ENCODE peak calls at places on chromosomes 11 and 22, in five cellular contexts. X is mesothelial cell of epicardium, T is Peyer's patch, D is nephron progenitor cell, G is esophagus squamous epithelium. Q is an unnamed sample.

GRCh38 chr11:110571286-110571685 is 141.0 kb downstream of the ARHGAP20 start:
- DNase-seq in X (no peak), T (no peak), D (no peak), G (no peak), Q (no peak)

GRCh38 chr11:65558785-65559509 is 788 bp upstream of the LTBP3 start:
- DNase-seq in X (no peak), T (no peak), D (no peak), G (no peak), Q (no peak)

GRCh38 chr11:8331767-8332166 is 68.1 kb upstream of the LMO1 start:
- DNase-seq in X (no peak), T (no peak), D (no peak), G (no peak), Q (no peak)

GRCh38 chr11:7910389-7910788 is 20.7 kb downstream of the OR10A6 start:
- DNase-seq in X (no peak), T (no peak), D (no peak), G (no peak), Q (no peak)

GRCh38 chr11:68812526-68812925 is 29.2 kb downstream of the CPT1A start:
- DNase-seq in X (no peak), T (peak), D (no peak), G (no peak), Q (no peak)

GRCh38 chr11:10784229-10785145 is 24.2 kb downstream of the EIF4G2 start:
- DNase-seq in X (no peak), T (no peak), D (no peak), G (no peak), Q (no peak)

GRCh38 chr22:30204742-30205111 is 41.8 kb downstream of the LIF start:
- DNase-seq in X (no peak), T (no peak), D (no peak), G (no peak), Q (no peak)

GRCh38 chr11:91100432-91100831 is 877.6 kb upstream of the CHORDC1 start:
- DNase-seq in X (no peak), T (no peak), D (no peak), G (no peak), Q (no peak)

GRCh38 chr11:132531921-132532320 is 1000.4 kb downstream of the OPCML start:
- DNase-seq in X (no peak), T (no peak), D (no peak), G (no peak), Q (no peak)

GRCh38 chr11:75925785-75926164 is 110.8 kb downstream of the UVRAG start:
- DNase-seq in X (no peak), T (no peak), D (no peak), G (no peak), Q (no peak)

GRCh38 chr11:15829312-15829711 is 527.0 kb downstream of the SOX6 start:
- DNase-seq in X (no peak), T (no peak), D (no peak), G (no peak), Q (peak)

GRCh38 chr11:40140560-40140959 is 1318.9 kb downstream of the LRRC4C start:
- DNase-seq in X (no peak), T (no peak), D (no peak), G (no peak), Q (no peak)

GRCh38 chr11:57179701-57180100 is 2.1 kb upstream of the LRRC55 start:
- DNase-seq in X (no peak), T (no peak), D (no peak), G (no peak), Q (no peak)

GRCh38 chr11:63736864-63737263 is 31.7 kb downstream of the ZFTA start:
- DNase-seq in X (no peak), T (no peak), D (no peak), G (no peak), Q (no peak)

GRCh38 chr22:45881524-45881875 is 95.5 kb downstream of the WNT7B start:
- DNase-seq in X (no peak), T (no peak), D (no peak), G (no peak), Q (no peak)

GRCh38 chr22:41343300-41343699 is 38.4 kb upstream of the TEF start:
- DNase-seq in X (no peak), T (no peak), D (no peak), G (no peak), Q (no peak)

GRCh38 chr22:26979294-26979693 is 321.9 kb downstream of the MIAT start:
- DNase-seq in X (no peak), T (no peak), D (peak), G (no peak), Q (no peak)

GRCh38 chr11:17742019-17742418 is 7.4 kb downstream of the KCNC1 start:
- DNase-seq in X (no peak), T (no peak), D (no peak), G (no peak), Q (no peak)

GRCh38 chr22:20552450-20552894 is 45.1 kb downstream of the MED15 start:
- DNase-seq in X (no peak), T (peak), D (no peak), G (no peak), Q (no peak)

GRCh38 chr11:19595840-19596751 is 116.5 kb upstream of the NAV2 start:
- DNase-seq in X (no peak), T (no peak), D (no peak), G (no peak), Q (no peak)

GRCh38 chr11:118522571-118523072 is 4.7 kb upstream of the TTC36 start:
- DNase-seq in X (no peak), T (no peak), D (peak), G (no peak), Q (no peak)

GRCh38 chr11:85595285-85595884 is 31.8 kb downstream of the DLG2 start:
- DNase-seq in X (no peak), T (no peak), D (no peak), G (no peak), Q (peak)

GRCh38 chr11:7272373-7272772 is 20.7 kb downstream of the SYT9 start:
- DNase-seq in X (no peak), T (no peak), D (no peak), G (no peak), Q (no peak)

GRCh38 chr11:7032692-7033091 is 12.4 kb downstream of the NLRP14 start:
- DNase-seq in X (no peak), T (no peak), D (no peak), G (no peak), Q (no peak)

GRCh38 chr22:36985490-36985889 is 33.8 kb downstream of the TST start:
- DNase-seq in X (no peak), T (no peak), D (no peak), G (no peak), Q (no peak)

GRCh38 chr22:36982136-36982535 is 37.1 kb downstream of the TST start:
- DNase-seq in X (no peak), T (no peak), D (no peak), G (no peak), Q (no peak)

GRCh38 chr22:36988075-36988474 is 31.2 kb downstream of the TST start:
- DNase-seq in X (no peak), T (no peak), D (no peak), G (no peak), Q (no peak)

GRCh38 chr22:36991220-36991619 is 28.0 kb downstream of the TST start:
- DNase-seq in X (no peak), T (no peak), D (no peak), G (no peak), Q (no peak)

DNA sequence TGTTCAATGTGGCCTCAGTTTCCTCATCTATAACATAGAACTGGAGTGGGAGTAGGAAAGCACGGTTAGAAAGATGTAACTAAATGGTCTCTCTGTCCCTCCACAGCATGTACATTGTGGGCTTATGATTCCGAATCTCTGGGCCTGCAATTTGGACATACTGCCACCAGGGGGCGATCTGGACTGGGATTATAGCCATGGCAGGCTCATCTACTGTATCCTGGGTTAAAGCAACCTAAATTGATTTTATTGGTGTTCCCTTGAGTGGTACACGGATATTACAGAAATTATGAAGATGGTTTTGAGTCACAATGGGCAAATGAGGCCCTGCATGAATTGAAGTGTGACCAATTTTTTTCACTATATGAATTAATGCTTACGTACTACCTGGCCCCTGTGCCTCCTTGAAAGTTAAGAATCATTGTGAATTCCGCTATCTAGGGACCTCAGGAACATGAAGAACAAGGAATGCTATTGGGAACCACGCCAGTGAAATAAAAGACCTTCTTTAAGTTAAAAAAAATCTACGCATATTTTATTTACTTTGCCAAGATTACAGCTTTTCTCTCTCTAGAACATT is 32.9 kb downstream of the TST start:
- DNase-seq in X (no peak), T (peak), D (peak), G (no peak), Q (no peak)
- TF ChIP-seq CTCF in X (peak), T (peak), D (peak), G (peak), Q (peak)

DNA sequence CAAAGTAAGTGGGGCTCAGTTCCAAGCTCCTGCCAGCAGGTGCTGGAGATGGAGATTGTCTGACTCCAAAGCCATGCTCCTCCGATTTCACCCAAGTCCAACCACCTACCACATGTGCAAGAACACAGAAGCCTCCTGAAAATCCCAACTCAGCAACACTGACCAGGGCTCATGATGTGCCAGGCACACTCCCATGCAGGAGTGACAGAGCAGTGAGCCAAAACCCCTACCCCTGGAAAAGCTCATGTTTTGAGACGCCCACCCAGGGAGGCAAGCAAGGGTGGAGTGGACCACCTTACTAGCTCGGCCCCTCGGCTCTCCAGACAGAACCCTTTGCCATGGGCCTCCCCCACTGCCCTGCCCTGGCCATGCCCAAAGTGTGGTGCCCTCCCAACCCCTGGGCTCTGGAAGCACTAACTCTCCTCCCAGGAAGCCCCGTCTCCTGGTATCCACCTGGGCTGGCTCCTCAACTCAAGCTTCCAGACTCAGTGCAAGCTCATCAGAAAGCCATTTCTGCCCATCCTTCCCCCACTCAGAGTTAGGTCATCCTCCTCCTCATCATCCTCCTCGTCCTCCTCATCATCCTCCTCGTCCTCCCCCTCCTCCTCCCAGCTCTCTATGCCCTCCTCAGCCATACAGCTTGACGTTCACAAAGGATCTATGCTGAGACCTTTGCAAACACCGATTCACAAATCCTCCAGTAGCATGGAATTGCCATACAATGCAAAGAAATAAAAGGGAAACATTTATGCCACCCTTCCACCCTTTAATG is 154.9 kb downstream of the MPPED1 start:
- DNase-seq in X (no peak), T (no peak), D (no peak), G (no peak), Q (no peak)
- TF ChIP-seq CTCF in X (no peak), T (no peak), D (no peak), G (no peak), Q (no peak)

GRCh38 chr11:70582886-70583641 is 184.7 kb downstream of the CTTN start:
- DNase-seq in X (no peak), T (no peak), D (no peak), G (no peak), Q (no peak)
- TF ChIP-seq CTCF in X (no peak), T (no peak), D (no peak), G (no peak), Q (no peak)

GRCh38 chr11:41206388-41206787 is 253.1 kb downstream of the LRRC4C start:
- DNase-seq in X (no peak), T (no peak), D (no peak), G (no peak), Q (no peak)

DNA sequence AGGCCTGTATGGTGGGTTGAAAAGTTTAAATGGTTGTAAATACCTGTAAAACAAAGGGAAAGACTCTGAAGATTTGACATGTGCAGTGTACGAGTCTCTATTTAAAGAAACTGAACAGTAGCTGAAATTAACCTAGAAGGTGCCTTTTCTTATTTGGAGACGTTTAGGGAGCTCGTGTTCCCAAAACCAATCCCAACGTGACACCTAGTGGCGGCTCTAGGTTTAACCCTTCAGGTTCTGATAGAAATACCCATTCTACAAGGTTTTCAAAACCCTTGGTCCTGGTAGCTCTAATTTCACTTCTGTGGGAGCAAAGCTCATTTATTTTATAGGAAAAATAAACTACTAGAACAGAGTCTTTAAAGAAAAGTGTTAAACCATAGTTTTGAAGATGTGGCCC is 258.3 kb downstream of the LRRC4C start:
- DNase-seq in X (no peak), T (no peak), D (peak), G (no peak), Q (no peak)
- TF ChIP-seq CTCF in X (peak), T (no peak), D (peak), G (peak), Q (peak)

GRCh38 chr22:50225200-50225969 is 19.4 kb downstream of the TUBGCP6 start:
- DNase-seq in X (no peak), T (no peak), D (no peak), G (no peak), Q (no peak)
- TF ChIP-seq CTCF in X (no peak), T (no peak), D (no peak), G (no peak), Q (no peak)

GRCh38 chr22:35341090-35341874 is 39.6 kb upstream of the HMOX1 start:
- DNase-seq in X (no peak), T (no peak), D (no peak), G (no peak), Q (no peak)

GRCh38 chr22:35335936-35336781 is 36.5 kb downstream of the TOM1 start:
- DNase-seq in X (no peak), T (no peak), D (no peak), G (no peak), Q (no peak)

GRCh38 chr22:35334010-35334409 is 34.3 kb downstream of the TOM1 start:
- DNase-seq in X (no peak), T (no peak), D (no peak), G (no peak), Q (peak)

GRCh38 chr22:35335468-35335867 is 35.8 kb downstream of the TOM1 start:
- DNase-seq in X (no peak), T (no peak), D (no peak), G (no peak), Q (no peak)

GRCh38 chr22:35337932-35338331 is 38.2 kb downstream of the TOM1 start:
- DNase-seq in X (no peak), T (no peak), D (no peak), G (no peak), Q (no peak)
- TF ChIP-seq CTCF in X (no peak), T (no peak), D (no peak), G (no peak), Q (peak)